ENCODE peak calls at places on chromosomes 7 and 10, in six cellular contexts. L is transverse colon, S is tibial artery, J is epithelial cell of prostate, U is mesendoderm, Z is dorsolateral prefrontal cortex. I is an unnamed sample.

GRCh38 chr10:45624724-45625123 is 47.8 kb downstream of the ZFAND4 start:
- DNase-seq in S (no peak), Z (no peak), L (no peak), U (no peak), J (no peak), I (no peak)

GRCh38 chr7:142420554-142421362 is 162.9 kb upstream of the PRSS58 start:
- DNase-seq in U (peak; percentile 87), S (no peak), L (peak; percentile 13), Z (no peak), J (no peak), I (no peak)

GRCh38 chr7:39587393-39587792 is 21.2 kb downstream of the YAE1 start:
- DNase-seq in L (no peak), Z (no peak), U (no peak), S (no peak), J (no peak), I (no peak)

GRCh38 chr7:7639847-7640220 is 718 bp upstream of the UMAD1 start:
- DNase-seq in U (no peak), Z (no peak), J (no peak), L (peak; percentile 37), S (no peak), I (no peak)

GRCh38 chr7:43362652-43363428 is 220.1 kb upstream of the STK17A start:
- DNase-seq in J (no peak), S (no peak), U (peak; percentile 16), Z (no peak), L (no peak), I (no peak)

GRCh38 chr7:155644971-155645509 is 579 bp downstream of the RBM33 start:
- DNase-seq in Z (no peak), J (no peak), U (peak; percentile 63), L (peak; percentile 38), S (peak; percentile 68), I (peak; percentile 27)

GRCh38 chr10:132656283-132657126 is 118.9 kb downstream of the INPP5A start:
- DNase-seq in J (no peak), Z (no peak), S (peak; percentile 58), L (no peak), U (no peak), I (no peak)

GRCh38 chr10:80684217-80684616 is 146.5 kb downstream of the SH2D4B start:
- DNase-seq in U (peak; percentile 60), L (no peak), J (no peak), S (no peak), Z (no peak), I (no peak)

GRCh38 chr10:48800283-48800675 is 115.6 kb downstream of the WDFY4 start:
- DNase-seq in J (no peak), U (peak; percentile 8), Z (no peak), L (no peak), S (no peak), I (no peak)

GRCh38 chr7:26930201-26930600 is 65.8 kb upstream of the SKAP2 start:
- DNase-seq in Z (no peak), L (no peak), U (no peak), S (no peak), J (peak; percentile 46), I (no peak)

GRCh38 chr10:127947206-127947605 is 40.3 kb downstream of the PTPRE start:
- DNase-seq in L (no peak), U (no peak), J (no peak), S (no peak), Z (no peak), I (no peak)

GRCh38 chr10:90087197-90088007 is 386.0 kb downstream of the KIF20B start:
- DNase-seq in L (no peak), Z (no peak), U (peak; percentile 57), S (no peak), J (peak; percentile 79), I (no peak)

GRCh38 chr10:1737222-1738061 is at the start of gene ADARB2:
- DNase-seq in L (no peak), S (no peak), Z (peak; percentile 39), J (no peak), U (peak; percentile 95), I (peak; percentile 39)

GRCh38 chr7:143519411-143520131 is 41.9 kb downstream of the TAS2R41 start:
- DNase-seq in Z (no peak), U (no peak), L (no peak), S (no peak), J (no peak), I (no peak)

GRCh38 chr10:79324032-79324695 is 23.1 kb upstream of the PPIF start:
- DNase-seq in L (no peak), J (no peak), Z (no peak), S (no peak), U (no peak), I (no peak)

GRCh38 chr7:135562720-135563119 is 5.0 kb downstream of the NUP205 start:
- DNase-seq in Z (no peak), L (no peak), U (peak; percentile 92), S (no peak), J (no peak), I (no peak)

GRCh38 chr10:75408911-75409885 is 7.6 kb upstream of the ZNF503 start:
- DNase-seq in S (peak; percentile 89), U (peak; percentile 63), Z (no peak), L (peak; percentile 79), J (no peak), I (no peak)

GRCh38 chr10:48464871-48465736 is 139.8 kb downstream of the ARHGAP22 start:
- DNase-seq in U (no peak), S (no peak), J (no peak), Z (peak; percentile 18), L (no peak), I (peak; percentile 68)

GRCh38 chr7:15508258-15508657 is 53.6 kb downstream of the AGMO start:
- DNase-seq in Z (no peak), L (no peak), S (no peak), U (no peak), J (no peak), I (no peak)

GRCh38 chr7:96004598-96004997 is 232.2 kb downstream of the DYNC1I1 start:
- DNase-seq in S (no peak), U (no peak), Z (no peak), L (no peak), J (no peak), I (no peak)

GRCh38 chr10:6516277-6516676 is 63.8 kb downstream of the PRKCQ start:
- DNase-seq in L (no peak), S (no peak), U (peak; percentile 62), J (no peak), Z (no peak), I (no peak)

GRCh38 chr10:76248781-76249180 is 817.4 kb downstream of the LRMDA start:
- DNase-seq in J (no peak), Z (no peak), S (no peak), U (no peak), L (no peak), I (no peak)

GRCh38 chr10:71771204-71771603 is 2.1 kb downstream of the VSIR start:
- DNase-seq in L (no peak), J (no peak), U (no peak), S (no peak), Z (no peak), I (no peak)

GRCh38 chr10:6528198-6528950 is 51.7 kb downstream of the PRKCQ start:
- DNase-seq in S (no peak), L (no peak), J (no peak), U (no peak), Z (no peak), I (no peak)

GRCh38 chr10:26090762-26091161 is 125.8 kb upstream of the GAD2 start:
- DNase-seq in S (no peak), J (no peak), U (no peak), Z (no peak), L (no peak), I (no peak)

GRCh38 chr7:128352138-128352537 is 8.4 kb upstream of the RBM28 start:
- DNase-seq in J (no peak), L (peak; percentile 33), U (peak; percentile 89), S (no peak), Z (no peak), I (peak; percentile 43)

GRCh38 chr7:24911213-24911603 is 68.8 kb downstream of the OSBPL3 start:
- DNase-seq in S (no peak), L (no peak), U (no peak), Z (no peak), J (no peak), I (no peak)

DNA sequence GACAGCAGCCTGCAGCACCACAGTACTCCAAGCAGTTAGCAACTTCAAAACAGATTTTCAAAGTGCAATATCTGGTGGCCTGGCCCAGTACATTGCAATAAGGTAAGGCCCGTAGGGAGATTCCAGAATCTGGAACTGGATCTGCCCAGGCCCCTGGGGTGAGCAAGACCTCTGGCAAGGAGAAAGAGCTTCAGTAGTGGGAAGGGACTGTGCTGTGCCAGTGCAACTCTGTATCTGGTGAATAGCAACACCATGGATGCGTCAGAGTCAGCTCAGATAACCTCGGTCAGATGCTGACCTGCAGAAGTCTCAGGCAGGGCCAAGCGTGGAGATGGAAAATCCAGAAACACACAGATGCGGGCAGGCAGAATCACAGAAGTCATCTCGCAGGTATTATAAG is 30.3 kb downstream of the ELMO1 start:
- DNase-seq in S (no peak), Z (no peak), L (no peak), U (no peak), J (no peak), I (no peak)
- H3K27ac ChIP-seq in S (no peak overlapping the region), Z (no peak overlapping the region), L (no peak overlapping the region), U (no peak overlapping the region), J (no peak overlapping the region), I (peak overlapping the region; percentile 18)

DNA sequence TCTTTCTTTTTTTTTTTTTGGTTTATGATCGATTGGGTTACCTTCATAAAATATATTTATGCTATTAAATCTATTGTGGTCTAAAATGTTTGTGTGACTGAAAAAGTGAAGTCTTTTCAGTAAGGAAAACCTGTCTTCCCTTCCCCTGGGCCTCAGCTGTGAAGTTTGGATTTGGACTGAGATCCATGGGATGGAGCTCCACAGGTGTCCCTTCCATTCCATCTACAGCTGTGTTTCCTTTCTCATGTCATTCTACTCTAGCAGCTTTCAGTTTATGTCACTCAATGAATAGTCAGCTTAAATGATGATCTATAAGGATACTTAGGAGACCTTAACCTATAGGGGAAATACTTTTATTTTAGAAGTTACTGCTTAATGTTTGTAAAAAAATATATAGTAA is 48.0 kb upstream of the NCF1 start:
- DNase-seq in J (no peak), L (no peak), Z (no peak), U (no peak), S (no peak), I (no peak)
- H3K27ac ChIP-seq in J (no peak overlapping the region), L (no peak overlapping the region), Z (no peak overlapping the region), U (no peak overlapping the region), S (no peak overlapping the region), I (no peak overlapping the region)

DNA sequence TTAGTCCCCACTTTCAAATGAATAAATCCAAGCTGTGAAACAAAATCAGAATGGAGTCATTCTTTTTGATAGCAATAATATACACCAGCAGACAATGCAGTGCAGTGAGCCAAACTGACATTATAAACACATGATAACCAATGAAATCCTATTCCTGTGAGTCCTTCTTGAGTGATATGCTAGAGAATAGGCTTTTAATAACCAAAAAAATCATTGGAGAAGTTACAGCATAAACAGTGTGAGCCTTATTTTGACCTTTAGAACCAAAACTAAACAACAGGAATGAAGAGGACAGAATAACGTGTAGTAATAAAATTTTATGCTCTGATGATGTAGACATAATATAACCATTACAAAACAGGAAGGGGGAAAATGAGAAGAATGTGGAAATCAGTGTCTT is 8.7 kb downstream of the HUS1 start:
- DNase-seq in J (no peak), Z (no peak), U (no peak), S (no peak), L (no peak), I (no peak)
- H3K27ac ChIP-seq in J (no peak overlapping the region), Z (peak overlapping the region; percentile 50), U (no peak overlapping the region), S (no peak overlapping the region), L (peak overlapping the region; percentile 79), I (no peak overlapping the region)

DNA sequence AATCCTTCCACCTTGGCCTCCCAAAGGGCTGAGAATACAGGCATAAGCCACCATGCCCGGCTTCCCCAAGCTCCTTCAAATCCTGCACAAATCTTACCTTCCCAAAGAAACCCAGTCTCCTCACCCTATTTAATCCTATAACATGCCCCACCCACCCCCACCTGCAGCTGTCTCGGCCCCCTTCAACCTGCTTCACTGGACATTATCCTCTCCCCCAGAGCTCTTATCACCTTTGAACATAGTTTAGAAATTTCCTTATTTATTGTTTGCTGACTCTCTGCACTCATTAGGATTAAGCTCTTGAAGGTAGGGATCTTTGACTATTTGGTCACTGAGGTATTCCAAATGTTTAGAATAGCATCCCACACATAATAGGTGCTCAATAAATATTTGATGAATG is 3.5 kb downstream of the ZNF467 start:
- DNase-seq in U (no peak), L (no peak), Z (no peak), J (no peak), S (no peak), I (no peak)
- H3K27ac ChIP-seq in U (no peak overlapping the region), L (no peak overlapping the region), Z (no peak overlapping the region), J (no peak overlapping the region), S (no peak overlapping the region), I (no peak overlapping the region)

I was measured in substantia nigra.